ENCODE peak calls at places on chromosomes 6 and 20, in nine cellular contexts. Z is T1000, K is stomach, P is mucosa of gallbladder, T is NCI-H1930, X is right atrium auricular region, U is upper lobe of left lung, Q is lower leg skin, O is HS-5. H is an unnamed sample.
A peak's percentile ranks its signal among the peaks of the same experiment; 100 is the strongest.

GRCh38 chr6:150641398-150642139 is 41.9 kb downstream of the PLEKHG1 start:
- DNase-seq in Z (no peak), K (no peak), P (no peak), T (no peak), X (no peak), U (no peak), Q (no peak), O (no peak), H (no peak)

GRCh38 chr6:168071620-168072019 is 7.4 kb downstream of the FRMD1 start:
- DNase-seq in Z (no peak), K (peak; percentile 51), P (no peak), T (no peak), X (no peak), U (no peak), Q (no peak), O (no peak), H (no peak)

GRCh38 chr20:25546048-25546447 is 39.3 kb downstream of the NINL start:
- DNase-seq in Z (no peak), K (no peak), P (no peak), T (no peak), X (no peak), U (peak; percentile 60), Q (peak; percentile 31), O (no peak), H (no peak)

GRCh38 chr20:39124064-39124463 is 161.9 kb downstream of the DHX35 start:
- DNase-seq in Z (no peak), K (no peak), P (no peak), T (no peak), X (no peak), U (no peak), Q (no peak), O (no peak), H (no peak)

GRCh38 chr20:20440473-20440872 is 72.6 kb downstream of the INSM1 start:
- DNase-seq in Z (no peak), K (no peak), P (no peak), T (peak; percentile 55), X (no peak), U (no peak), Q (no peak), O (no peak), H (no peak)

GRCh38 chr20:23361651-23362391 is at the start of gene GZF1:
- DNase-seq in Z (peak; percentile 98), K (peak; percentile 99), P (peak; percentile 99), T (peak; percentile 97), X (peak; percentile 98), U (peak; percentile 99), Q (peak; percentile 100), O (peak; percentile 88), H (peak; percentile 100)

GRCh38 chr6:89941031-89941775 is 46.9 kb downstream of the GJA10 start:
- DNase-seq in Z (no peak), K (peak; percentile 70), P (peak; percentile 32), T (no peak), X (peak; percentile 66), U (peak; percentile 48), Q (no peak), O (no peak), H (no peak)

GRCh38 chr20:11457476-11457875 is 460.2 kb upstream of the BTBD3 start:
- DNase-seq in Z (no peak), K (no peak), P (no peak), T (no peak), X (no peak), U (no peak), Q (no peak), O (no peak), H (no peak)

GRCh38 chr20:17559338-17559737 is 10.5 kb upstream of the DSTN start:
- DNase-seq in Z (no peak), K (no peak), P (no peak), T (no peak), X (no peak), U (peak; percentile 78), Q (no peak), O (no peak), H (no peak)

GRCh38 chr6:129507059-129507807 is 202.7 kb downstream of the ARHGAP18 start:
- DNase-seq in Z (no peak), K (no peak), P (no peak), T (no peak), X (no peak), U (no peak), Q (no peak), O (no peak), H (no peak)

GRCh38 chr20:25148181-25148981 is 47.1 kb upstream of the ENTPD6 start:
- DNase-seq in Z (no peak), K (peak; percentile 54), P (peak; percentile 51), T (no peak), X (peak; percentile 75), U (peak; percentile 53), Q (peak; percentile 91), O (no peak), H (no peak)

GRCh38 chr6:16670617-16671051 is 90.6 kb downstream of the ATXN1 start:
- DNase-seq in Z (no peak), K (no peak), P (no peak), T (no peak), X (no peak), U (no peak), Q (no peak), O (no peak), H (no peak)

GRCh38 chr6:166494757-166495486 is 91.6 kb downstream of the RAMACL start:
- DNase-seq in Z (no peak), K (no peak), P (no peak), T (no peak), X (no peak), U (no peak), Q (no peak), O (no peak), H (no peak)

GRCh38 chr6:32982084-32982701 is 13.8 kb downstream of the BRD2 start:
- DNase-seq in Z (no peak), K (no peak), P (no peak), T (peak; percentile 28), X (no peak), U (no peak), Q (no peak), O (no peak), H (no peak)

GRCh38 chr6:136774228-136775041 is 17.8 kb downstream of the MAP3K5 start:
- DNase-seq in Z (no peak), K (no peak), P (no peak), T (no peak), X (no peak), U (no peak), Q (no peak), O (no peak), H (no peak)

GRCh38 chr20:26169506-26169905 is 472.9 kb upstream of the ZNF337 start:
- DNase-seq in Z (no peak), K (no peak), P (no peak), T (no peak), X (no peak), U (no peak), Q (no peak), O (no peak), H (no peak)

GRCh38 chr20:24502184-24502583 is 32.8 kb downstream of the SYNDIG1 start:
- DNase-seq in Z (no peak), K (no peak), P (peak; percentile 65), T (no peak), X (peak; percentile 86), U (no peak), Q (no peak), O (peak; percentile 74), H (no peak)

GRCh38 chr6:28522594-28523557 is 2.8 kb upstream of the GPX5 start:
- DNase-seq in Z (no peak), K (no peak), P (no peak), T (no peak), X (no peak), U (no peak), Q (no peak), O (no peak), H (no peak)

GRCh38 chr6:131852200-131852599 is 44.4 kb downstream of the ENPP1 start:
- DNase-seq in Z (no peak), K (no peak), P (no peak), T (no peak), X (no peak), U (no peak), Q (no peak), O (no peak), H (no peak)

GRCh38 chr6:41441598-41442205 is 104.5 kb upstream of the FOXP4 start:
- DNase-seq in Z (no peak), K (no peak), P (no peak), T (no peak), X (no peak), U (no peak), Q (no peak), O (no peak), H (no peak)

GRCh38 chr6:13924146-13924948 is 405 bp upstream of the RNF182 start:
- DNase-seq in Z (peak; percentile 54), K (peak; percentile 37), P (peak; percentile 15), T (peak; percentile 69), X (no peak), U (peak; percentile 29), Q (no peak), O (peak; percentile 19), H (peak; percentile 76)

GRCh38 chr6:72580281-72580940 is 41.5 kb upstream of the KCNQ5 start:
- DNase-seq in Z (peak; percentile 35), K (no peak), P (no peak), T (peak; percentile 28), X (no peak), U (no peak), Q (no peak), O (peak; percentile 62), H (no peak)

GRCh38 chr6:158663465-158664167 is 13.8 kb downstream of the SYTL3 start:
- DNase-seq in Z (no peak), K (peak; percentile 55), P (no peak), T (peak; percentile 42), X (no peak), U (peak; percentile 61), Q (no peak), O (no peak), H (no peak)

GRCh38 chr6:41741625-41742490 is 5.3 kb downstream of the PGC start:
- DNase-seq in Z (no peak), K (peak; percentile 64), P (peak; percentile 73), T (no peak), X (no peak), U (no peak), Q (no peak), O (no peak), H (no peak)

GRCh38 chr6:82022614-82023102 is 224.9 kb downstream of the IBTK start:
- DNase-seq in Z (no peak), K (no peak), P (peak; percentile 36), T (no peak), X (no peak), U (no peak), Q (no peak), O (peak; percentile 74), H (no peak)

GRCh38 chr6:158799051-158799792 is 19.9 kb downstream of the EZR start:
- DNase-seq in Z (peak; percentile 67), K (peak; percentile 73), P (peak; percentile 79), T (no peak), X (no peak), U (peak; percentile 48), Q (peak; percentile 79), O (no peak), H (no peak)

GRCh38 chr20:1893721-1894470 is 1.3 kb upstream of the SIRPA start:
- DNase-seq in Z (no peak), K (no peak), P (peak; percentile 62), T (no peak), X (peak; percentile 81), U (no peak), Q (peak; percentile 94), O (no peak), H (no peak)

GRCh38 chr6:152277826-152278247 is 359.3 kb downstream of the SYNE1 start:
- DNase-seq in Z (no peak), K (peak; percentile 90), P (no peak), T (no peak), X (no peak), U (no peak), Q (no peak), O (no peak), H (no peak)

GRCh38 chr6:41901882-41902519 is 6.8 kb upstream of the USP49 start:
- DNase-seq in Z (no peak), K (no peak), P (peak; percentile 34), T (no peak), X (no peak), U (peak; percentile 29), Q (no peak), O (no peak), H (no peak)

GRCh38 chr20:10467985-10468845 is 33.1 kb downstream of the SLX4IP start:
- DNase-seq in Z (no peak), K (no peak), P (no peak), T (no peak), X (no peak), U (no peak), Q (no peak), O (no peak), H (no peak)

GRCh38 chr6:83429857-83430605 is 820 bp downstream of the ME1 start:
- DNase-seq in Z (no peak), K (peak; percentile 32), P (peak; percentile 49), T (no peak), X (no peak), U (peak; percentile 72), Q (no peak), O (peak; percentile 9), H (no peak)